ENCODE peak calls at places on chromosomes 1 and 21, in four cellular contexts. W is K562, L is HCT116, Q is HepG2. G is an unnamed sample.

GRCh38 chr1:51738681-51739080 is 121.8 kb downstream of the OSBPL9 start:
- DNase-seq in W (no peak), L (no peak), Q (no peak), G (no peak)

GRCh38 chr1:13812456-13813397 is 112.7 kb downstream of the PRDM2 start:
- DNase-seq in W (no peak), L (peak), Q (no peak), G (no peak)

GRCh38 chr21:38741976-38742309 is 63.8 kb upstream of the ETS2 start:
- DNase-seq in W (peak), L (no peak), Q (no peak), G (no peak)

GRCh38 chr1:208132287-208132882 is 111.8 kb downstream of the PLXNA2 start:
- DNase-seq in W (peak), L (peak), Q (peak), G (no peak)

GRCh38 chr1:96474985-96475743 is 246.4 kb upstream of the PTBP2 start:
- DNase-seq in W (no peak), L (no peak), Q (no peak), G (no peak)

GRCh38 chr1:17098440-17099317 is 20.6 kb downstream of the PADI2 start:
- DNase-seq in W (no peak), L (no peak), Q (no peak), G (no peak)

GRCh38 chr1:108533351-108534083 is 26.4 kb upstream of the EEIG2 start:
- DNase-seq in W (peak), L (no peak), Q (no peak), G (no peak)

GRCh38 chr1:230752407-230752806 is 5.2 kb downstream of the CAPN9 start:
- DNase-seq in W (no peak), L (no peak), Q (no peak), G (no peak)

GRCh38 chr1:116997666-116998065 is 3.9 kb upstream of the CD101 start:
- DNase-seq in W (no peak), L (no peak), Q (no peak), G (no peak)

GRCh38 chr1:15771836-15772516 is 13.4 kb downstream of the FBLIM1 start:
- DNase-seq in W (no peak), L (no peak), Q (no peak), G (no peak)

GRCh38 chr1:43358121-43358745 is 548 bp upstream of the CDC20 start:
- DNase-seq in W (peak), L (peak), Q (no peak), G (no peak)

GRCh38 chr1:178629549-178630154 is 95.4 kb upstream of the RALGPS2 start:
- DNase-seq in W (no peak), L (no peak), Q (no peak), G (no peak)

GRCh38 chr1:223755432-223755792 is 43.1 kb downstream of the CAPN2 start:
- DNase-seq in W (no peak), L (no peak), Q (no peak), G (no peak)

GRCh38 chr1:160455153-160455517 is 54.8 kb downstream of the VANGL2 start:
- DNase-seq in W (no peak), L (no peak), Q (no peak), G (no peak)

GRCh38 chr1:210558302-210558701 is 229.6 kb downstream of the HHAT start:
- DNase-seq in W (peak), L (no peak), Q (no peak), G (no peak)

GRCh38 chr1:115641762-115642167 is at the start of gene VANGL1:
- DNase-seq in W (peak), L (no peak), Q (peak), G (no peak)

GRCh38 chr1:32073387-32074229 is 869 bp downstream of the TMEM39B start:
- DNase-seq in W (no peak), L (no peak), Q (no peak), G (no peak)

GRCh38 chr1:2382621-2383361 is 8.6 kb downstream of the MORN1 start:
- DNase-seq in W (peak), L (peak), Q (peak), G (no peak)

GRCh38 chr1:40034869-40035268 is 5.7 kb upstream of the CAP1 start:
- DNase-seq in W (no peak), L (no peak), Q (no peak), G (no peak)

GRCh38 chr1:40030528-40031135 is 9.9 kb upstream of the CAP1 start:
- DNase-seq in W (no peak), L (no peak), Q (no peak), G (no peak)

GRCh38 chr1:40029608-40030007 is 10.9 kb upstream of the CAP1 start:
- DNase-seq in W (no peak), L (no peak), Q (no peak), G (no peak)

GRCh38 chr1:40036574-40036973 is 4.0 kb upstream of the CAP1 start:
- DNase-seq in W (peak), L (no peak), Q (no peak), G (no peak)

GRCh38 chr1:40032240-40032891 is 8.2 kb upstream of the CAP1 start:
- DNase-seq in W (peak), L (peak), Q (peak), G (peak)
- TF ChIP-seq TCF7L2 in W (no peak), L (no peak), Q (no peak), G (no peak)

DNA sequence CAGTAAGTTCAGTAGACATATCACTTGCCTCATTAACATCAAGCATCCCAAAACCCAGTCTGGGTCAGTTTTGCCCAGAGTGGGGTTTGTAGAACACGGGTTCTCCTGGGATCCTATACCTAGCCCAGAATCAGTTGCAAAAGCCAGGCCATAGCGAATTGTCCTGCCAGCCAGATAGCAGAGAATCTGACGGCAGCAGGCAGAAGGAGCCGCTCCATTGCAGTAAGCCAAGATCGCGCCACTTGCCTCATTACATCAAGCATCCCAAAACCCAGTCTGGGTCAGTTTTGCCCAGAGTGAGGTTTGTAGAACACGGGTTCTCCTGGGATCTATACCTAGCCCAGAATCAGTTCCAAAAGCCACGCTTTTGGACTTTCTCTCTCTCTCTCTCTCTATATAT is 19.1 kb downstream of the NDUFS5 start:
- DNase-seq in W (no peak), L (no peak), Q (no peak), G (no peak)
- TF ChIP-seq TCF7L2 in W (no peak), L (no peak), Q (no peak), G (no peak)

GRCh38 chr1:55868026-55868425 is 652.9 kb upstream of the USP24 start:
- DNase-seq in W (no peak), L (no peak), Q (peak), G (no peak)

GRCh38 chr1:55870076-55870475 is 654.9 kb upstream of the USP24 start:
- DNase-seq in W (no peak), L (no peak), Q (no peak), G (no peak)

GRCh38 chr1:55867444-55867843 is 652.3 kb upstream of the USP24 start:
- DNase-seq in W (no peak), L (no peak), Q (no peak), G (no peak)

DNA sequence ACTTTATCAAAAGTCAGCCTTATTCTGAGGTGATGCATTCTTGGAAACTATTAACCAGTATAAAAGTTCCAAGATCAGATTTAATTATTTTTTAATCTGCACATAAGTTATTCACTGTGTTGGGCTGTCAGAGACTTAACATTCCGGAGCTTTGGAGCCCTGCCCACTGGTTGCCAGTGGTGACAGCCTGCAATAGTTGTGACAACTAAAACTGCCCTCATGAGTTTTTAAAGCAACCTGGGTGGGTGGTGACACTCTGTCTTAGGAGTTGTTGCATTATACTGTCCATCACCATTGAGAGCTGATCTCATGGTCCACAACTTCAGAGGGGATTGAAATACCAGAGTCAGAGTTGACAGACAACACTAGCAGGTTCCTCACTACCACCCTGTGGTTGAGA is 653.9 kb upstream of the USP24 start:
- DNase-seq in W (no peak), L (no peak), Q (no peak), G (no peak)
- TF ChIP-seq TCF7L2 in W (no peak), L (no peak), Q (no peak), G (no peak)

GRCh38 chr1:183753464-183753891 is 51.4 kb upstream of the RGL1 start:
- DNase-seq in W (no peak), L (no peak), Q (peak), G (no peak)

GRCh38 chr1:183761871-183762270 is 43.0 kb upstream of the RGL1 start:
- DNase-seq in W (no peak), L (no peak), Q (no peak), G (no peak)

GRCh38 chr1:183760661-183761060 is 44.3 kb upstream of the RGL1 start:
- DNase-seq in W (no peak), L (no peak), Q (no peak), G (no peak)

GRCh38 chr1:183758913-183759312 is 46.0 kb upstream of the RGL1 start:
- DNase-seq in W (no peak), L (no peak), Q (no peak), G (no peak)

GRCh38 chr1:183757061-183757460 is 47.9 kb upstream of the RGL1 start:
- DNase-seq in W (no peak), L (no peak), Q (no peak), G (peak)
- TF ChIP-seq TCF7L2 in W (no peak), L (no peak), Q (no peak), G (no peak)

GRCh38 chr1:167904641-167905040 is 9.3 kb downstream of the ADCY10 start:
- DNase-seq in W (peak), L (no peak), Q (no peak), G (no peak)
- TF ChIP-seq TCF7L2 in W (no peak), L (no peak), Q (no peak), G (no peak)

DNA sequence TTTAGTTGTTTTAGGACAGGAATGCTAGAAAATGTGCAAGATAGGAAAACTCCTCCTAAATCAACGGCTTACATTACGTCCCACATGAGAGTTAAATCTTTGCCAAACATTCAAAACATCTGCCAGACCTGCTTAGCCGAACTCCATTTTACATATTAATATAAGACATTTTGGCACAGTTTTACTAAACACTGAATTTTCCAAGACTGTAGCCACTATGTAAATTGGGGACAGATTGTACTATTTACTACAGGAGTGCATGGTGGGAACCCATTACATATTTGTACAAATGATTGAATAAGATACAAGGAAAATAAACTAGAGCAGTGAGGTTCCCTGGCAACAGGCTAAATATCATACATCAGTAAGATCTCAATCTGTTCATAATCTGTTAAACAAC is 1234.4 kb downstream of the KCNT2 start:
- DNase-seq in W (no peak), L (no peak), Q (no peak), G (no peak)
- TF ChIP-seq TCF7L2 in W (no peak), L (no peak), Q (no peak), G (no peak)

G was measured in Panc1.